ENCODE peak calls at places on chromosomes 11 and 22, in four cellular contexts. X is dorsolateral prefrontal cortex, O is psoas muscle, Q is cardiac muscle cell. H is an unnamed sample. For H3K27me3, the result is how much of the 10 kb centered on the place peaks cover.

GRCh38 chr11:95095858-95096587 is 6.4 kb downstream of the ENDOD1 start:
- DNase-seq in X (no peak), O (no peak), Q (no peak), H (no peak)

GRCh38 chr22:22099833-22100812 is 117.5 kb upstream of the TOP3B start:
- DNase-seq in X (no peak), O (no peak), Q (no peak), H (no peak)

GRCh38 chr11:36352919-36353318 is 56.8 kb downstream of the PRR5L start:
- DNase-seq in X (no peak), O (no peak), Q (no peak), H (peak)

GRCh38 chr11:118265954-118266353 is 1.9 kb upstream of the MPZL2 start:
- DNase-seq in X (no peak), O (no peak), Q (no peak), H (no peak)

GRCh38 chr11:12263141-12263693 is 114.2 kb upstream of the PARVA start:
- DNase-seq in X (no peak), O (no peak), Q (no peak), H (no peak)

GRCh38 chr22:38348751-38349496 is 31.7 kb upstream of the CSNK1E start:
- DNase-seq in X (peak), O (no peak), Q (no peak), H (no peak)

GRCh38 chr11:58924230-58924629 is 15.1 kb upstream of the GLYATL1 start:
- DNase-seq in X (no peak), O (no peak), Q (no peak), H (no peak)

GRCh38 chr22:19962909-19963806 is 21.5 kb upstream of the TXNRD2 start:
- DNase-seq in X (no peak), O (peak), Q (no peak), H (no peak)

GRCh38 chr11:4626207-4627105 is 10.8 kb upstream of the OR51D1 start:
- DNase-seq in X (no peak), O (no peak), Q (peak), H (peak)

GRCh38 chr11:117840881-117841581 is 16.5 kb upstream of the FXYD2 start:
- DNase-seq in X (peak), O (no peak), Q (no peak), H (no peak)

GRCh38 chr11:47148903-47149535 is 27.7 kb downstream of the ARFGAP2 start:
- DNase-seq in X (no peak), O (no peak), Q (no peak), H (no peak)

GRCh38 chr11:96188625-96189006 is 154.4 kb downstream of the MAML2 start:
- DNase-seq in X (no peak), O (no peak), Q (no peak), H (no peak)

GRCh38 chr11:587978-588380 is 11.7 kb downstream of the PHRF1 start:
- DNase-seq in X (no peak), O (no peak), Q (no peak), H (peak)

GRCh38 chr22:23279781-23280180 is 99.5 kb downstream of the BCR start:
- DNase-seq in X (no peak), O (no peak), Q (no peak), H (no peak)

DNA sequence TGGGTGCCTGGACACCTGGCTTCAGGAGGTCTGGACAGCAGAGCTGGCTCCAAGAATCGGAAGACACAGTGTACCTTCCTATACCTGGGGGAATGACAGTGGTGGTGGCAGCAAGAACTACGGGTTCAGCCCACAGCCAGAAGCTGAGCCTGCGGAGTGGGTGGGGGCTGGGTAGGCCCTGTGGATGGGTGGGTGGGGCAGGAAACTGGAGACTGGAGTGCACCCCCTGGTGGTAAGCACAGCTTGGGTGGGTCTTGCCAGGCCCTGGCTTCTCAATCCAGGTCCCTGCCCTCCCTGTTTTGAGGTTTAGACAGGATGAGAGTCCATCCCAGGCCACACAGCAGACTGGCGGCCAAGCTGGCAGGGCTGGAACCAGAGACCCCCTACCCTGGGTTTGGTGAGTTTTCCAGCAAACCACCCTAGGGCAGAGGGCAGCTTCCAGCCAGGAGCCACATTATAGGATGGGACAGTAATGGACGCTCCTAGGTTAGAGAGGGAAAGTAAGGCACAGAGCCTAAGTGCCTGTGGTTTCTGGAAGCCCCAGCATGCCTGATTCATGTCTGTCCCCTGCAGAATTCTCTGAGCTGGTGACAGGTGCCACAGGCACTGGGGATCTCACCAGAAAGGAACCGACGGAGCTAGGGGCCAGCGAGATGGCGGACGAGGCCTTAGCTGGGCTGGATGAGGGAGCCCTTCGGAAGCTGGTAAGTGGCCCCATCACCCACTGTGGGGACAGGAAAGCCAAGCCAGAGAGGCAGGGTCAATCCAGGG is 1.7 kb downstream of the SMTN start:
- DNase-seq in X (no peak), O (peak), Q (peak), H (peak)
- H3K4me3 ChIP-seq in X (peak), O (peak), Q (no peak), H (no peak)

DNA sequence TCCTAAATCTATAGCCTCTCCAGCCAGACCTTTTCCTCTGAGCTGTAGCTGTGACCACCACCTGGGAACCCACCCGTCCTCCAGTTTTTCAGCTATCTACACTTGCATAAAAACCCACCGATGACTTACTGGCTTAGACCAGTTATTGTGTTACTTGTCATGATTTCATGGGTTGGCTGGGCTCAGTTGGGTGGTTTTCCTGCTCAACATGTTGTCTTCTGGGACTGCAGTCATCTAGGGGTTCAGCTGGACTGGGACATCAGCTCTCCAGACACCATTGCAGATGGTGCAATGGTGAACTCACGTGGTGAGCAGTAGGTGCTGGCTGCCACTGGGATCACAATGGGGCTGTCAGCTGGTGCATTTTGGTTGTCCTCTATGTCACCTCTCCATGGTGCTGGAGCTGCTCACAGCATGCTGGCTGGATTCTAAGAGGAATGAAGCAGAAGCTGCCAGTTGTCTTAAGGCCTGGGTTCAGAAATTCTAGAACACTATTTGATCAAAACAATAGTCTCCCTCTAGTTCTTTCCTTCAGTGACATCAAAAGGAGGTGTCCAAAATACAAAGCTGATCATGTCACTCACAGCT is 1.3 kb upstream of the SYT13 start:
- DNase-seq in X (no peak), O (no peak), Q (peak), H (no peak)
- H3K27me3 ChIP-seq in X (under half), O (half or more), Q (half or more), H (under half)

DNA sequence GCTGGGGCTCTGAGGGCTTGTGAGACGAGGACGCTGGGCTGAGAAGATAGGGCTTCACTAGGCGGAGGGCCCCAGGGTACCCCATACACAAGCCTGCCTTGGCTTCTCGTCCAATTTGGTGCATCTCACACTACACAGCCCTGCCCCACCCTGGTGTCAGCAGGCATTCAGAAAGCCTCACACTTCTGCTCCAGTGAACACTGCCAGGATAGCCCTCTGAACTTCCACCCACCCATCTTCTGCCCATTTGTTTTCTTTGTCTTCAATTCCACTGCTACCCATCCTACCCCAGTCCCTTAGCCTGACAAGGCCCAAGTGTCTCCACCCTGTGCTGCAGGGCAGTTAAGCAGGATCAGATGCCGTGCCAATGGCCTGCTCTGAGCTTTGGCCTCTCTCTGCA is 1.9 kb upstream of the BUD13 start:
- DNase-seq in X (no peak), O (no peak), Q (no peak), H (no peak)
- H3K27ac ChIP-seq in X (no peak), O (no peak), Q (no peak), H (no peak)

DNA sequence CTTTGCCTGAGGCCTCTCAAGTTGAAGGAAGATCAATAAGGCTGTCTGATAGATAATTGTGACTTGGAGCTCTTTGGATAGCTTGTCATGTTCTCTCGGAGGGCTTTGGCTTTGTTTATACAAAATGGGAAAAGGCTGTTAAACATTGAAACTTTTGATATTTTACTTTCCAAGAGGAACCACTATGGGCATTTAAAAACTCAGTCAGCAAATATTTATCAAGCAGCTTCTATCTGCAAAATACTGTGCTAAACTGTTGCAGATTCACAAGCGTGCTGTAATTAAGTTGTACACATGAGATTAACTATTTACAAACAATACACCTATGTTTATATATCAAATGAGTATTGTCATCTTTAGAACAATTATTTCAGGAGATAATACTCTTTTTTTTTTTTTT is 34.5 kb upstream of the SORL1 start:
- DNase-seq in X (no peak), O (no peak), Q (no peak), H (no peak)
- H3K4me3 ChIP-seq in X (no peak), O (no peak), Q (no peak), H (no peak)

GRCh38 chr22:29072193-29072978 is 449 bp upstream of the KREMEN1 start:
- DNase-seq in X (peak), O (peak), Q (peak), H (peak)
- H3K27me3 ChIP-seq in X (under half), O (under half), Q (under half), H (under half)

DNA sequence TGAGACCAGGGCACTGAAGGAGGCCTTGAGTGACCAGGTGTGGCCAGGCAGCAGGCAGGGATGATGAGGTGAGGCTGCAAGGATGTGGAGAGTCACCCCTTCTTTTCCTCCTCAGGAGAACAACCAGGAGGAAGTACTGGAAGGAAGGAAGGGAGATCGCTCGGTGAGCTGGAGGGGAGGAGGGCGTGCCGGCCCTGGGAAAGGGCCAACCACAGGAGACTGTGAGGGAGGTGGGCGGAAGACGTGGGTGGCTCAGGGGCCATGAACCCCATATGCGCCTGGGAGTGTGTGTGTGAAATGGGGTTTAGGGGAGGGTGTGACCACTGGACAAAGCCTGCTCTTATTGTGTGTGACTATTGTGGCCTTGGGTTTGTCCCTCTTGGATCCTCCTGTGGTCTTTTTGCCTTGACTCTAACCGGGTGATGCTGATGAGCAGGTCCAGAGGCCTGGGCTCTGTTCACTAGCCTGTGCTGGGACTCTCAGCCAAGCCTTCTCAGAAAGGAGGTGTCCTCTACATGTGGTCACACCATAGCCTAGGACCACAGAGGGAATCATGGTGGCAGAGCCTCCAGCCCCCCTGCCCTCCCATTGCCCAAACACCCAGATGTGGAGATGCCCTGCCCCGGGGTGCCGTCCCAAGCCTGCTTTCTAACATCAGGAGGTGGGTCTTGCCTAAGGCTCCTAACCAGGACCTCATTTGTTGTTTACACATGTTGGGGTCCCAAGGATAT is 41.3 kb upstream of the TUB start:
- DNase-seq in X (no peak), O (no peak), Q (no peak), H (no peak)
- H3K27ac ChIP-seq in X (no peak), O (no peak), Q (no peak), H (no peak)

GRCh38 chr11:67409781-67410368 is 5.6 kb upstream of the CARNS1 start:
- DNase-seq in X (no peak), O (no peak), Q (peak), H (no peak)

GRCh38 chr11:67411785-67412152 is 3.7 kb upstream of the CARNS1 start:
- DNase-seq in X (no peak), O (no peak), Q (no peak), H (no peak)

GRCh38 chr11:67410984-67411784 is 4.3 kb upstream of the CARNS1 start:
- DNase-seq in X (no peak), O (no peak), Q (no peak), H (no peak)

GRCh38 chr11:67409261-67409666 is 5.4 kb downstream of the TBC1D10C start:
- DNase-seq in X (no peak), O (no peak), Q (no peak), H (peak)

GRCh38 chr11:67410369-67410831 is 5.1 kb upstream of the CARNS1 start:
- DNase-seq in X (peak), O (no peak), Q (no peak), H (no peak)
- H3K4me3 ChIP-seq in X (no peak), O (no peak), Q (no peak), H (no peak)

GRCh38 chr22:39452740-39453040 is 4.1 kb upstream of the MGAT3 start:
- DNase-seq in X (no peak), O (no peak), Q (no peak), H (no peak)
- H3K27me3 ChIP-seq in X (under half), O (under half), Q (under half), H (under half)

GRCh38 chr11:121576531-121576930 is 123.8 kb upstream of the SORL1-AS1 start:
- DNase-seq in X (no peak), O (no peak), Q (no peak), H (no peak)

GRCh38 chr11:121572581-121573059 is 119.9 kb upstream of the SORL1-AS1 start:
- DNase-seq in X (peak), O (no peak), Q (no peak), H (no peak)

GRCh38 chr11:121575963-121576290 is 123.2 kb upstream of the SORL1-AS1 start:
- DNase-seq in X (no peak), O (no peak), Q (no peak), H (no peak)

GRCh38 chr11:121577106-121577505 is 124.3 kb upstream of the SORL1-AS1 start:
- DNase-seq in X (no peak), O (no peak), Q (no peak), H (no peak)

GRCh38 chr11:121575250-121575962 is 122.6 kb upstream of the SORL1-AS1 start:
- DNase-seq in X (no peak), O (peak), Q (no peak), H (no peak)
- H3K27ac ChIP-seq in X (peak), O (no peak), Q (no peak), H (no peak)

GRCh38 chr11:78967811-78968210 is 393.1 kb upstream of the NARS2 start:
- DNase-seq in X (no peak), O (no peak), Q (no peak), H (no peak)

GRCh38 chr11:78961186-78961782 is 386.6 kb upstream of the NARS2 start:
- DNase-seq in X (no peak), O (no peak), Q (no peak), H (no peak)

GRCh38 chr11:78958444-78958843 is 383.8 kb upstream of the NARS2 start:
- DNase-seq in X (no peak), O (no peak), Q (no peak), H (no peak)

GRCh38 chr11:78957481-78958245 is 383.0 kb upstream of the NARS2 start:
- DNase-seq in X (no peak), O (no peak), Q (no peak), H (no peak)

GRCh38 chr11:78961938-78962701 is 387.5 kb upstream of the NARS2 start:
- DNase-seq in X (peak), O (no peak), Q (peak), H (no peak)
- H3K4me3 ChIP-seq in X (peak), O (no peak), Q (peak), H (no peak)

H was measured in CD4-positive, alpha-beta memory T cell.